ENCODE peak calls at places on chromosomes 1 and 21, in five cellular contexts. S, U, K, I and B are unnamed samples.

GRCh38 chr1:67735806-67736627 is 51.0 kb downstream of the GADD45A start:
- DNase-seq in S (peak; percentile 84), U (no peak), K (no peak), I (no peak), B (peak; percentile 86)

GRCh38 chr1:99737016-99737415 is 29.4 kb downstream of the FRRS1 start:
- DNase-seq in S (peak; percentile 66), U (no peak), K (no peak), I (no peak), B (peak; percentile 47)

GRCh38 chr1:96464991-96465875 is 256.4 kb upstream of the PTBP2 start:
- DNase-seq in S (no peak), U (no peak), K (no peak), I (no peak), B (no peak)

GRCh38 chr1:153774780-153775431 is at the start of gene SLC27A3:
- DNase-seq in S (no peak), U (no peak), K (no peak), I (no peak), B (peak; percentile 51)

GRCh38 chr1:21304488-21304887 is 14.2 kb upstream of the ECE1 start:
- DNase-seq in S (no peak), U (no peak), K (no peak), I (no peak), B (no peak)

GRCh38 chr1:206808615-206809014 is 36.3 kb upstream of the IL10 start:
- DNase-seq in S (no peak), U (no peak), K (peak; percentile 20), I (no peak), B (peak; percentile 24)

GRCh38 chr1:160168609-160169369 is 17.4 kb downstream of the ATP1A4 start:
- DNase-seq in S (no peak), U (no peak), K (no peak), I (no peak), B (no peak)

GRCh38 chr1:228182296-228183030 is 16.9 kb downstream of the IBA57 start:
- DNase-seq in S (no peak), U (no peak), K (no peak), I (no peak), B (no peak)

GRCh38 chr1:62438163-62438562 is 1.3 kb downstream of the USP1 start:
- DNase-seq in S (peak; percentile 21), U (no peak), K (no peak), I (no peak), B (peak; percentile 6)

GRCh38 chr1:179228783-179229213 is 679 bp downstream of the ABL2 start:
- DNase-seq in S (no peak), U (no peak), K (no peak), I (no peak), B (no peak)

GRCh38 chr1:187691439-187691838 is 862.7 kb downstream of the PLA2G4A start:
- DNase-seq in S (peak; percentile 95), U (no peak), K (no peak), I (no peak), B (peak; percentile 52)

GRCh38 chr1:198553017-198553416 is 12.5 kb upstream of the ATP6V1G3 start:
- DNase-seq in S (no peak), U (no peak), K (no peak), I (no peak), B (no peak)

GRCh38 chr1:79716481-79716880 is 710.0 kb upstream of the ADGRL4 start:
- DNase-seq in S (no peak), U (no peak), K (no peak), I (no peak), B (peak; percentile 84)

GRCh38 chr21:14630556-14631069 is 84.5 kb upstream of the SAMSN1 start:
- DNase-seq in S (no peak), U (no peak), K (no peak), I (no peak), B (no peak)

GRCh38 chr1:12179111-12179519 is 12.3 kb downstream of the TNFRSF1B start:
- DNase-seq in S (peak; percentile 59), U (peak; percentile 65), K (peak; percentile 77), I (peak; percentile 93), B (no peak)

GRCh38 chr1:47411441-47411840 is 4.6 kb upstream of the FOXE3 start:
- DNase-seq in S (peak; percentile 29), U (no peak), K (no peak), I (no peak), B (peak; percentile 54)

GRCh38 chr1:186536272-186536905 is 75.5 kb upstream of the PDC start:
- DNase-seq in S (no peak), U (no peak), K (no peak), I (no peak), B (no peak)

GRCh38 chr1:65146908-65147423 is 1.0 kb upstream of the AK4 start:
- DNase-seq in S (no peak), U (no peak), K (no peak), I (no peak), B (no peak)

GRCh38 chr1:58446368-58446767 is 100.2 kb downstream of the OMA1 start:
- DNase-seq in S (no peak), U (no peak), K (no peak), I (no peak), B (no peak)